ENCODE peak calls at places on chromosomes 13 and 19, in five cellular contexts. M is A549, L is hepatocyte, Y is fibroblast of lung, W is tibial artery. O is an unnamed sample.

GRCh38 chr13:29301027-29301426 is 294.5 kb downstream of the SLC7A1 start:
- DNase-seq in L (no peak), M (no peak), W (no peak), Y (no peak), O (no peak)

GRCh38 chr13:113954046-113954841 is 19.6 kb downstream of the C13orf46 start:
- DNase-seq in Y (no peak), M (no peak), W (no peak), L (no peak), O (no peak)

GRCh38 chr13:47112900-47113299 is 216.0 kb upstream of the HTR2A start:
- DNase-seq in M (no peak), L (no peak), Y (no peak), W (no peak), O (no peak)

GRCh38 chr19:38289955-38290354 is 14.1 kb upstream of the C19orf33 start:
- DNase-seq in W (no peak), L (no peak), Y (no peak), M (no peak), O (no peak)

GRCh38 chr13:44819245-44819644 is 170.0 kb downstream of the NUFIP1 start:
- DNase-seq in Y (peak; percentile 63), W (no peak), M (peak; percentile 79), L (peak; percentile 75), O (no peak)

GRCh38 chr19:42316223-42317211 is 3.4 kb downstream of the TMEM145 start:
- DNase-seq in L (no peak), M (peak; percentile 56), W (no peak), Y (peak; percentile 21), O (no peak)

GRCh38 chr19:18848860-18849661 is 17.3 kb downstream of the UPF1 start:
- DNase-seq in M (no peak), Y (peak; percentile 67), L (no peak), W (peak; percentile 85), O (peak; percentile 75)

GRCh38 chr19:44847144-44848035 is 1.3 kb downstream of the NECTIN2 start:
- DNase-seq in L (peak; percentile 92), M (peak; percentile 64), Y (peak; percentile 36), W (peak; percentile 80), O (peak; percentile 91)

GRCh38 chr19:35228177-35228930 is at the start of gene FAM187B:
- DNase-seq in M (no peak), W (no peak), Y (no peak), L (no peak), O (peak; percentile 13)

GRCh38 chr19:54439174-54439851 is 9.7 kb upstream of the LENG8 start:
- DNase-seq in Y (peak; percentile 28), L (peak; percentile 68), W (no peak), M (peak; percentile 64), O (peak; percentile 58)

GRCh38 chr19:48858984-48859710 is 9.3 kb downstream of the PLEKHA4 start:
- DNase-seq in M (no peak), L (no peak), Y (no peak), W (no peak), O (no peak)

GRCh38 chr13:35984776-35985453 is 146.3 kb downstream of the DCLK1 start:
- DNase-seq in W (no peak), M (no peak), L (peak; percentile 22), Y (no peak), O (no peak)

GRCh38 chr19:7340959-7341837 is 7.5 kb upstream of the ARHGEF18 start:
- DNase-seq in L (peak; percentile 84), Y (peak; percentile 71), M (peak; percentile 69), W (peak; percentile 74), O (peak; percentile 84)

GRCh38 chr19:50432658-50433057 is at the start of gene MYBPC2:
- DNase-seq in W (no peak), M (no peak), Y (no peak), L (peak; percentile 46), O (no peak)

GRCh38 chr19:41853768-41854167 is 6.3 kb upstream of the RPS19 start:
- DNase-seq in M (no peak), L (no peak), Y (no peak), W (no peak), O (no peak)

GRCh38 chr13:104024416-104025170 is 958.4 kb upstream of the SLC10A2 start:
- DNase-seq in M (no peak), Y (peak; percentile 72), W (no peak), L (no peak), O (no peak)

GRCh38 chr19:10107817-10108367 is 1.7 kb downstream of the PPAN start:
- DNase-seq in M (no peak), L (no peak), W (no peak), Y (no peak), O (no peak)

GRCh38 chr19:10105241-10106099 is 692 bp upstream of the PPAN start:
- DNase-seq in W (no peak), L (no peak), Y (no peak), M (no peak), O (no peak)

GRCh38 chr19:10104665-10105221 is 1.4 kb upstream of the PPAN start:
- DNase-seq in L (no peak), M (no peak), W (no peak), Y (no peak), O (no peak)

GRCh38 chr19:10107254-10107653 is 1.1 kb downstream of the PPAN start:
- DNase-seq in M (no peak), Y (no peak), W (no peak), L (no peak), O (no peak)

DNA sequence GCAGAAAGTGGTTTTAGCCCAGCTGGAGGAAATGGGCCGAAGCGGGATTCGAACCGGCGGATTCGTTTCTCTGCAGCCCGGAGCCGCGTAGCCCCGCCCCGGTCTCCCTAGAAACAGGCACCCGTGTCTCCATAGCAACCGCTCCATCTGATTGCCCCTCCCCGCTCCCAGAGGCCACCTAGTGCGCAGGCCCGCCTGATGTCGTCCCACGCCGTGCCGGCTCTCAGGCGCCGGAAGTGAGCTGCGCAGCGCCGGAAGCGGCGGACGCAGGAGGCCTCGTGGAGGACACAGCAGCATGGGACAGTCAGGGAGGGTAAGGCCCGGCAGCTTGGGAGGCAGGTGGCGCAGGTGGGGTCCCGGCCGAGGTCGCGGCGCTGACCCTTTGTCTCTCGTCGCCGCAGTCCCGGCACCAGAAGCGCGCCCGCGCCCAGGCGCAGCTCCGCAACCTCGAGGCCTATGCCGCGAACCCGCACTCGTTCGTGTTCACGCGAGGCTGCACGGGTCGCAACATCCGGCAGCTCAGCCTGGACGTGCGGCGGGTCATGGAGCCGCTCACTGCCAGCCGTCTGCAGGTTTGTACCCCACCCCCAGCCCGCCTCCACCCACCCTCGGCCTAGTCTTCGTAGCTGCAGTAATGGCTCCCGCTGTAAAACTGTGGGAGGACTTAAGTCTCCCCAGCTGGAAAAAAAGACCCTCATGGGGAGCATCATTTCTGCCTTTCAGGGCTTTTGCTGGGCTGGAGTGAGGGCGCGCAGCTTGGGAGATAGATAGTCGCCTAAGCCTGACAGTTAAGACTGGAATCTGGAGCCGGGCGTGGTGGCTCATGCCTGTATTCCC is at the start of gene PPAN:
- DNase-seq in L (peak; percentile 100), M (peak; percentile 97), Y (peak; percentile 98), W (peak; percentile 99), O (peak; percentile 99)
- H3K4me1 ChIP-seq in L (peaks cover 7% of the 10 kb centered on the region), M (peaks cover 17% of the 10 kb centered on the region), Y (peaks cover 6% of the 10 kb centered on the region), W (no peaks in the 10 kb centered on the region), O (peaks cover 15% of the 10 kb centered on the region)

GRCh38 chr13:37995052-37995451 is 125.5 kb upstream of the TRPC4 start:
- DNase-seq in L (peak; percentile 36), Y (peak; percentile 2), M (no peak), W (no peak), O (no peak)
- TF ChIP-seq CTCF in L (no peak), Y (no peak), M (no peak), W (no peak), O (no peak)

GRCh38 chr13:99859178-99860177 is 112.1 kb downstream of the ZIC5 start:
- DNase-seq in W (no peak), L (no peak), Y (no peak), M (no peak), O (no peak)
- H3K4me1 ChIP-seq in W (no peaks in the 10 kb centered on the region), L (no peaks in the 10 kb centered on the region), Y (no peaks in the 10 kb centered on the region), M (no peaks in the 10 kb centered on the region), O (no peaks in the 10 kb centered on the region)

GRCh38 chr13:41652735-41653361 is 195.5 kb downstream of the RGCC start:
- DNase-seq in M (peak; percentile 58), W (no peak), L (peak; percentile 62), Y (peak; percentile 84), O (peak; percentile 57)

GRCh38 chr13:41651413-41652068 is 194.2 kb downstream of the RGCC start:
- DNase-seq in M (no peak), L (no peak), W (no peak), Y (no peak), O (no peak)

GRCh38 chr13:41648314-41648935 is 191.1 kb downstream of the RGCC start:
- DNase-seq in W (no peak), L (peak; percentile 17), Y (no peak), M (peak; percentile 82), O (no peak)

GRCh38 chr13:41650706-41651105 is 193.4 kb downstream of the RGCC start:
- DNase-seq in W (no peak), L (no peak), M (no peak), Y (no peak), O (no peak)

DNA sequence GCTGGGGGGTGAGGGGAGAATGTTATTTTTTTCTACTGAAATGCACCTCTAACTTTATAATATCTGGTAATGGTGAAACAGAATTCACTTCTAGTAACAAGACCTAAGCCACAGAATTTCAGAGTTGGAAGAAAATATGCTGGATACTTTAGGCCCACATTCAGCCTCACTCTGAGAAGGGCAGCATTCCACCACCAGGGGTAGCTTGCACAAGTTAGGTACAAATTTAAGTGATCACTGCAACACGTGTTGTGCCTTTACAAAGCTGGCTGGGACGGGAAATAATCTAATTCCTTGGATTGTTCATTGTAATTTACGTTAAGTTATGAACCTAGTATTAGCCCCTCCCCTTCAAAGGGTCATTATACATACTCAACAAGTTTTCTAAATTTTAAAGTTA is 192.3 kb downstream of the RGCC start:
- DNase-seq in L (no peak), W (no peak), M (peak; percentile 22), Y (peak; percentile 42), O (no peak)
- TF ChIP-seq CTCF in L (peak; percentile 15), W (peak; percentile 8), M (no peak), Y (peak; percentile 16), O (no peak)

GRCh38 chr13:27403727-27404385 is 20.6 kb upstream of the GTF3A start:
- DNase-seq in L (peak; percentile 35), Y (no peak), W (no peak), M (no peak), O (no peak)
- H3K4me1 ChIP-seq in L (peaks cover 33% of the 10 kb centered on the region), Y (no peaks in the 10 kb centered on the region), W (no peaks in the 10 kb centered on the region), M (no peaks in the 10 kb centered on the region), O (no peaks in the 10 kb centered on the region)